ENCODE peak calls at places on chromosomes 2 and 18, in four cellular contexts. M is stimulated activated CD4-positive, alpha-beta T cell treated with anti-CD3 and anti-CD28 coated beads, Interleukin-1b, Interleukin-23, amount 100 ng/mL, for 24 hours; Z is NCI-H345; R is WTC11. K is an unnamed sample.

GRCh38 chr18:46609048-46609447 is 48.0 kb downstream of the LOXHD1 start:
- DNase-seq in Z (no peak), M (no peak), R (no peak), K (no peak)

GRCh38 chr2:100416939-100417744 is at the start of gene CHST10:
- DNase-seq in R (peak; percentile 58), Z (peak; percentile 82), M (peak; percentile 53), K (peak; percentile 70)

GRCh38 chr2:86069783-86070339 is 35.8 kb downstream of the POLR1A start:
- DNase-seq in Z (no peak), R (no peak), M (no peak), K (no peak)

GRCh38 chr2:237235383-237236095 is 149.8 kb downstream of the COPS8 start:
- DNase-seq in Z (no peak), M (no peak), R (no peak), K (no peak)

GRCh38 chr18:23824235-23824634 is 135.0 kb downstream of the LAMA3 start:
- DNase-seq in Z (no peak), M (no peak), R (no peak), K (no peak)

GRCh38 chr2:204545861-204546773 is 842 bp downstream of the PARD3B start:
- DNase-seq in Z (peak; percentile 64), R (peak; percentile 34), M (no peak), K (peak; percentile 30)

GRCh38 chr2:126527836-126528490 is 128.0 kb upstream of the GYPC start:
- DNase-seq in R (peak; percentile 68), M (peak; percentile 49), Z (no peak), K (peak; percentile 78)

GRCh38 chr2:35454966-35455638 is 900.5 kb upstream of the CRIM1 start:
- DNase-seq in M (no peak), R (peak; percentile 46), Z (no peak), K (peak; percentile 71)

GRCh38 chr2:177328056-177328455 is 63.5 kb upstream of the NFE2L2 start:
- DNase-seq in M (no peak), R (no peak), Z (no peak), K (no peak)

GRCh38 chr2:69464575-69464974 is 27.3 kb upstream of the NFU1 start:
- DNase-seq in M (no peak), R (no peak), Z (no peak), K (no peak)

GRCh38 chr2:2188344-2189111 is 142.5 kb downstream of the MYT1L start:
- DNase-seq in Z (no peak), M (no peak), R (no peak), K (no peak)

GRCh38 chr2:167134381-167135072 is 246.2 kb downstream of the XIRP2 start:
- DNase-seq in M (no peak), R (no peak), Z (peak; percentile 65), K (no peak)

GRCh38 chr2:128452536-128453530 is 134.2 kb upstream of the HS6ST1 start:
- DNase-seq in R (no peak), M (no peak), Z (no peak), K (no peak)

GRCh38 chr2:152627010-152627957 is 90.0 kb downstream of the PRPF40A start:
- DNase-seq in R (no peak), M (no peak), Z (no peak), K (no peak)

GRCh38 chr2:6654279-6654678 is 211.4 kb downstream of the CMPK2 start:
- DNase-seq in R (no peak), M (no peak), Z (no peak), K (no peak)

K was measured in ELF-1.